ENCODE peak calls at places on chromosomes 5 and 9, in five cellular contexts. T is brain microvascular endothelial cell, E is astrocyte, Y is astrocyte of the cerebellum, W is H1. C is an unnamed sample.

GRCh38 chr9:126564128-126564527 is 49.6 kb upstream of the LMX1B start:
- DNase-seq in Y (no peak), T (no peak), E (no peak), W (no peak), C (no peak)

GRCh38 chr5:83265318-83265717 is 188.0 kb downstream of the XRCC4 start:
- DNase-seq in E (peak), T (peak), Y (peak), W (no peak), C (no peak)

GRCh38 chr5:73028991-73029540 is 73.2 kb downstream of the FCHO2 start:
- DNase-seq in W (no peak), T (peak), E (peak), Y (no peak), C (no peak)

GRCh38 chr9:2597483-2597882 is 24.1 kb upstream of the VLDLR start:
- DNase-seq in W (no peak), T (no peak), Y (no peak), E (no peak), C (no peak)

GRCh38 chr5:90803891-90804290 is 245.3 kb downstream of the ADGRV1 start:
- DNase-seq in T (no peak), Y (no peak), W (no peak), E (no peak), C (no peak)

GRCh38 chr5:135741040-135741439 is 93.4 kb upstream of the SLC25A48 start:
- DNase-seq in T (no peak), E (no peak), Y (no peak), W (peak), C (no peak)

GRCh38 chr5:112876362-112876761 is 15.3 kb downstream of the SRP19 start:
- DNase-seq in W (no peak), E (no peak), Y (no peak), T (no peak), C (no peak)

GRCh38 chr9:76403352-76403751 is 9.1 kb upstream of the RFK start:
- DNase-seq in T (peak), Y (peak), W (no peak), E (peak), C (peak)

GRCh38 chr5:157324237-157324636 is 58.3 kb downstream of the CYFIP2 start:
- DNase-seq in E (no peak), W (peak), T (no peak), Y (no peak), C (no peak)

GRCh38 chr9:88530051-88530450 is 4.9 kb upstream of the NXNL2 start:
- DNase-seq in W (no peak), Y (peak), E (peak), T (peak), C (no peak)

GRCh38 chr9:35871514-35871913 is 1.3 kb upstream of the OR13J1 start:
- DNase-seq in T (no peak), W (peak), E (no peak), Y (no peak), C (no peak)

GRCh38 chr9:114378883-114379282 is 8.9 kb downstream of the AKNA start:
- DNase-seq in Y (no peak), E (no peak), W (no peak), T (no peak), C (no peak)
- TF ChIP-seq CTCF in Y (no peak), E (no peak), W (peak), T (no peak), C (no peak)

GRCh38 chr5:151597749-151598148 is 6.6 kb upstream of the FAT2 start:
- DNase-seq in W (no peak), T (peak), Y (no peak), E (no peak), C (no peak)
- TF ChIP-seq CTCF in W (no peak), T (no peak), Y (no peak), E (no peak), C (no peak)

GRCh38 chr5:86756839-86757238 is 139.1 kb downstream of the COX7C start:
- DNase-seq in Y (no peak), E (no peak), W (no peak), T (no peak), C (no peak)
- TF ChIP-seq CTCF in Y (peak), E (no peak), W (peak), T (no peak), C (no peak)

GRCh38 chr5:115624994-115625393 is 842 bp downstream of the TMED7 start:
- DNase-seq in T (no peak), W (no peak), E (no peak), Y (no peak), C (no peak)

GRCh38 chr5:115629903-115630302 is 4.1 kb upstream of the TMED7 start:
- DNase-seq in W (no peak), E (no peak), Y (no peak), T (no peak), C (no peak)

GRCh38 chr5:115625579-115626443 is at the start of gene TMED7:
- DNase-seq in T (peak), E (peak), W (peak), Y (peak), C (peak)

GRCh38 chr5:115626444-115626823 is 598 bp upstream of the TMED7 start:
- DNase-seq in T (peak), W (no peak), E (peak), Y (no peak), C (no peak)

DNA sequence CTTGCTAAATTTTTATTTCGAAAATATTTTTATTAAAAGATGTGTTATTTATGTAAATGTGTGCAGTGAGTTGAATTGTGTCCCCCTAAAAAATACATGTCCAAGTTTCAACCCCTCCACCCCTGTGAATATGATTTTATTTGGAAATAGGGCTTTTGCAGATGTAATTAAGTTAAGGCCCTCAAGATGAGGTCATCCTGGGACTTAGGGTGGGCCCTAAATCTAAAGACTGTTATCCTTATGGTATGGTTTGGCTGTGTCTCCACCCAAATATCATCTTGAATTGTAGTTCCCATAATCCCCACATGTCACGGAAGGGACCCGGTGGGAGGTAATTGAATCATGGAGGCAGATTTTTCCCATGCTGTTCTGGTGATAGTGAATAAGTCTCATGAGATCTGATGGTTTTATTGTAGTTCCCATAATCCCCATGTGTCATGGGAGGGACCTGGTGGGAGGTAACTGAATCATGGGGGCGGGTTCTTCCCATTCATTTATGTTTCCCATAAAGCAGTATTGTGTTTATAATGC is 1.5 kb upstream of the TMED7 start:
- DNase-seq in W (no peak), T (peak), E (no peak), Y (no peak), C (no peak)
- TF ChIP-seq CTCF in W (no peak), T (no peak), E (no peak), Y (no peak), C (no peak)

C was measured in AG09319.